ENCODE peak calls at places on chromosomes 12 and 14, in nine cellular contexts. Y is B cell, K is GM13976, D is NCI-H187 treated with DMSO at 0.1 percent for 48 hours, T is tibial artery, M is A549, E is fibroblast of lung, J is EH, Q is RWPE1. B is an unnamed sample.

GRCh38 chr12:77007476-77007875 is 57.9 kb downstream of the E2F7 start:
- DNase-seq in Q (no peak), J (no peak), M (no peak), D (no peak), K (no peak), T (no peak), E (peak; percentile 9), Y (no peak), B (no peak)

GRCh38 chr14:89288114-89288513 is 128.9 kb downstream of the FOXN3 start:
- DNase-seq in K (no peak), D (no peak), E (no peak), J (no peak), M (no peak), T (no peak), Y (no peak), Q (no peak), B (no peak)

GRCh38 chr12:68236421-68237059 is 10.9 kb upstream of the IL26 start:
- DNase-seq in K (peak; percentile 27), J (no peak), D (peak; percentile 25), T (no peak), M (no peak), Q (peak; percentile 19), E (no peak), Y (peak; percentile 65), B (no peak)

GRCh38 chr12:70110085-70110484 is 133.1 kb upstream of the CNOT2 start:
- DNase-seq in E (no peak), J (no peak), K (no peak), Q (no peak), Y (no peak), M (no peak), D (no peak), T (no peak), B (no peak)

GRCh38 chr14:73452341-73453191 is 5.8 kb downstream of the NUMB start:
- DNase-seq in D (no peak), Y (peak; percentile 20), M (peak; percentile 31), Q (peak; percentile 26), T (no peak), J (peak; percentile 93), K (peak; percentile 36), E (peak; percentile 86), B (no peak)

GRCh38 chr12:1630081-1630826 is 1.2 kb downstream of the WNT5B start:
- DNase-seq in K (peak; percentile 64), Q (no peak), J (peak; percentile 60), E (no peak), Y (peak; percentile 59), D (no peak), M (peak; percentile 58), T (peak; percentile 75), B (peak; percentile 31)

GRCh38 chr12:3976351-3976938 is 103.2 kb upstream of the PARP11 start:
- DNase-seq in Y (no peak), J (no peak), Q (no peak), T (no peak), E (no peak), K (no peak), M (no peak), D (no peak), B (no peak)

GRCh38 chr12:113086249-113087164 is 30.0 kb downstream of the DTX1 start:
- DNase-seq in J (no peak), T (no peak), E (no peak), M (no peak), K (no peak), Q (no peak), D (no peak), Y (peak; percentile 50), B (no peak)

GRCh38 chr12:11978985-11979384 is 91.8 kb upstream of the BCL2L14 start:
- DNase-seq in E (peak; percentile 49), D (no peak), M (no peak), K (no peak), T (no peak), Y (no peak), J (peak; percentile 22), Q (peak; percentile 39), B (no peak)

GRCh38 chr12:27284751-27285150 is 40.7 kb downstream of the STK38L start:
- DNase-seq in J (peak; percentile 84), Y (no peak), K (peak; percentile 44), D (no peak), T (no peak), E (peak; percentile 93), Q (no peak), M (peak; percentile 21), B (no peak)

GRCh38 chr12:100168562-100168961 is 25.9 kb upstream of the BLTP3B start:
- DNase-seq in E (no peak), D (no peak), Q (peak; percentile 14), M (no peak), T (no peak), Y (no peak), K (no peak), J (peak; percentile 6), B (no peak)

GRCh38 chr14:56125772-56126411 is 7.7 kb downstream of the PELI2 start:
- DNase-seq in E (peak; percentile 15), Q (no peak), D (no peak), J (no peak), T (no peak), K (no peak), Y (no peak), M (no peak), B (no peak)

GRCh38 chr14:34770901-34771300 is 56.5 kb upstream of the CFL2 start:
- DNase-seq in T (no peak), J (peak; percentile 31), M (no peak), D (no peak), Q (no peak), Y (no peak), E (peak; percentile 21), K (no peak), B (no peak)